ENCODE peak calls at places on chromosomes 1 and 21, in four cellular contexts. M is HEK293T, P is ELR, S is HCT116. D is an unnamed sample.

GRCh38 chr21:26199471-26199870 is 28.9 kb upstream of the APP start:
- DNase-seq in M (no peak), P (peak; percentile 43), S (no peak), D (no peak)

GRCh38 chr1:184910596-184910995 is 63.7 kb downstream of the NIBAN1 start:
- DNase-seq in M (no peak), P (peak; percentile 20), S (no peak), D (no peak)

GRCh38 chr1:233613252-233614172 is at the start of gene KCNK1:
- DNase-seq in M (peak; percentile 77), P (peak; percentile 1), S (peak; percentile 83), D (peak; percentile 91)

GRCh38 chr21:36347278-36347961 is 27.4 kb downstream of the MORC3 start:
- DNase-seq in M (no peak), P (peak; percentile 34), S (no peak), D (peak; percentile 38)

GRCh38 chr1:33005812-33006465 is 30.7 kb downstream of the AK2 start:
- DNase-seq in M (no peak), P (no peak), S (no peak), D (no peak)

GRCh38 chr1:6465461-6466005 is 440 bp downstream of the TNFRSF25 start:
- DNase-seq in M (no peak), P (no peak), S (no peak), D (peak; percentile 81)

GRCh38 chr1:215273838-215274516 is 191.4 kb downstream of the KCNK2 start:
- DNase-seq in M (no peak), P (peak; percentile 91), S (peak; percentile 3), D (peak; percentile 12)

GRCh38 chr1:182206628-182207239 is 145.2 kb upstream of the ZNF648 start:
- DNase-seq in M (no peak), P (no peak), S (no peak), D (no peak)

D was measured in DMS53.